ENCODE peak calls at places on chromosome 20, in six cellular contexts. Z is epithelial cell of esophagus, K is cardiac muscle cell, V is lower lobe of right lung, T is fibroblast of lung, A is BE2C. M is an unnamed sample.

GRCh38 chr20:4613718-4614620 is 107.7 kb upstream of the PRND start:
- DNase-seq in Z (peak; percentile 82), K (peak; percentile 91), V (no peak), T (peak; percentile 87), A (peak; percentile 38), M (peak; percentile 79)

GRCh38 chr20:23245553-23246128 is 105.0 kb upstream of the NXT1 start:
- DNase-seq in Z (peak; percentile 62), K (peak; percentile 65), V (peak; percentile 79), T (peak; percentile 38), A (no peak), M (no peak)

GRCh38 chr20:56409521-56409920 is 2.5 kb upstream of the CASS4 start:
- DNase-seq in Z (no peak), K (peak; percentile 98), V (no peak), T (no peak), A (no peak), M (no peak)

GRCh38 chr20:10565191-10565921 is 108.4 kb downstream of the JAG1 start:
- DNase-seq in Z (peak; percentile 80), K (peak; percentile 91), V (no peak), T (peak; percentile 88), A (no peak), M (no peak)

GRCh38 chr20:46168438-46168837 is 50.3 kb downstream of the CD40 start:
- DNase-seq in Z (no peak), K (no peak), V (no peak), T (no peak), A (no peak), M (no peak)

GRCh38 chr20:931401-931800 is 15.3 kb upstream of the ANGPT4 start:
- DNase-seq in Z (no peak), K (no peak), V (no peak), T (no peak), A (no peak), M (no peak)

GRCh38 chr20:61673152-61673551 is 392.5 kb downstream of the TAF4 start:
- DNase-seq in Z (no peak), K (no peak), V (peak; percentile 32), T (peak; percentile 3), A (no peak), M (no peak)

GRCh38 chr20:8811801-8812594 is 256.9 kb upstream of the PLCB4 start:
- DNase-seq in Z (no peak), K (no peak), V (no peak), T (no peak), A (no peak), M (no peak)

GRCh38 chr20:17525650-17526049 is 5.5 kb downstream of the BFSP1 start:
- DNase-seq in Z (peak; percentile 78), K (peak; percentile 47), V (no peak), T (peak; percentile 31), A (peak; percentile 34), M (no peak)

GRCh38 chr20:2118783-2119182 is 17.2 kb downstream of the STK35 start:
- DNase-seq in Z (peak; percentile 83), K (peak; percentile 32), V (no peak), T (peak; percentile 35), A (no peak), M (peak; percentile 52)

GRCh38 chr20:37980383-37980782 is 52.9 kb downstream of the TTI1 start:
- DNase-seq in Z (no peak), K (no peak), V (no peak), T (no peak), A (no peak), M (no peak)

GRCh38 chr20:1299522-1299921 is 29.4 kb downstream of the SDCBP2 start:
- DNase-seq in Z (no peak), K (no peak), V (no peak), T (no peak), A (no peak), M (peak; percentile 20)

GRCh38 chr20:4534315-4534714 is 187.4 kb upstream of the PRND start:
- DNase-seq in Z (no peak), K (no peak), V (no peak), T (no peak), A (no peak), M (no peak)

GRCh38 chr20:16459019-16459700 is 114.1 kb downstream of the KIF16B start:
- DNase-seq in Z (peak; percentile 67), K (peak; percentile 90), V (no peak), T (peak; percentile 87), A (peak; percentile 14), M (no peak)

GRCh38 chr20:5871720-5872410 is 78.5 kb downstream of the TRMT6 start:
- DNase-seq in Z (no peak), K (peak; percentile 4), V (no peak), T (no peak), A (peak; percentile 32), M (no peak)

GRCh38 chr20:2688041-2688591 is 4.5 kb upstream of the EBF4 start:
- DNase-seq in Z (peak; percentile 48), K (peak; percentile 79), V (peak; percentile 71), T (peak; percentile 16), A (peak; percentile 61), M (peak; percentile 86)

GRCh38 chr20:50817776-50818172 is 22.9 kb downstream of the BCAS4 start:
- DNase-seq in Z (no peak), K (no peak), V (no peak), T (no peak), A (no peak), M (peak; percentile 55)

GRCh38 chr20:50821994-50822393 is 27.1 kb downstream of the BCAS4 start:
- DNase-seq in Z (no peak), K (no peak), V (no peak), T (no peak), A (no peak), M (no peak)

GRCh38 chr20:50821257-50821921 is 26.5 kb downstream of the BCAS4 start:
- DNase-seq in Z (no peak), K (no peak), V (no peak), T (no peak), A (no peak), M (no peak)

GRCh38 chr20:50820515-50821256 is 25.8 kb downstream of the BCAS4 start:
- DNase-seq in Z (no peak), K (no peak), V (no peak), T (no peak), A (no peak), M (no peak)

GRCh38 chr20:50819344-50819743 is 24.5 kb downstream of the BCAS4 start:
- DNase-seq in Z (no peak), K (no peak), V (no peak), T (no peak), A (no peak), M (no peak)
- H3K4me3 ChIP-seq in Z (no peak overlapping the region), K (no peak overlapping the region), V (no peak overlapping the region), T (no peak overlapping the region), A (no peak overlapping the region), M (no peak overlapping the region)

DNA sequence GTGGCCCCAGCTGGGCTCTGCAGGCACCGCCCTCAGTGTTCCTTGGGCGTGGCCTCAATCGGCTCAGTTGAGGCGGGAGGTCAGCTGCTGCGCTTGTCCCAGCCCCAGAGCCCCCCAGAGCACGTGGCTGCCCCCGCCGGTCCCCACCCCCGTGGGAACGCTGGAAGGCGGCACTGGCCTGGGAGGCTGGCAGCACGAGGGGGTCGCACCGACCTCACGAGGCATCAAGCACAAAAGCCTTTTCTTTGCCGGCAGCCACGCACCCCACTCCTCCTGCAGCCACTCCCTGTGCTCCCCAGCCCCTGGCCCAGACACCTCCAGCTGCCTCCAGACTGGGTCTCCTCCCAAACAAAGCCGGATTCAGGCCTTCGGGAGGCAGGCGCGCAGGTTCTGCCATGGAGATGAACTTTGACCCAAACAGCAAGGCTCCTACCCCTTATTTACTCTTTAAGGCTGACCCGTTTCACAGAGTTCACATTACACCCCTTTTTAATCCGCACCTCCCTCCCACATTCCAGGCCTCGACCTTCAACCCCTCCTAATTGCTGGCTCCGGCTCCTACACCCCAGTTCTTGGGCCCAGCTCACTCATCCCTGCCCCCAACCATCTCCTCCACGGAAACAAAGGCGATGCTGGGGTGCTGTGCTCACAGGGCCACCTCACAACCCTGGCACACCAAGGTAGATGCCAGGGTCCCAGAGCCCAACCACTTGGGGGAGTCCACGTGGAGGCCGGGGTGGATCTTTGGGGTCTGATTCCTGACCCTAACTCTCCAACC is 111.7 kb downstream of the NOL4L start:
- DNase-seq in Z (no peak), K (no peak), V (no peak), T (no peak), A (peak; percentile 11), M (no peak)
- H3K4me3 ChIP-seq in Z (no peak overlapping the region), K (no peak overlapping the region), V (peak overlapping the region; percentile 46), T (peak overlapping the region; percentile 12), A (no peak overlapping the region), M (no peak overlapping the region)

GRCh38 chr20:20364747-20365558 is 3.0 kb upstream of the INSM1 start:
- DNase-seq in Z (no peak), K (no peak), V (no peak), T (no peak), A (no peak), M (no peak)
- H3K4me3 ChIP-seq in Z (no peak overlapping the region), K (no peak overlapping the region), V (no peak overlapping the region), T (no peak overlapping the region), A (no peak overlapping the region), M (no peak overlapping the region)

GRCh38 chr20:24734139-24734538 is 214.9 kb upstream of the CST7 start:
- DNase-seq in Z (no peak), K (no peak), V (no peak), T (no peak), A (no peak), M (no peak)
- H3K4me3 ChIP-seq in Z (no peak overlapping the region), K (no peak overlapping the region), V (no peak overlapping the region), T (no peak overlapping the region), A (no peak overlapping the region), M (no peak overlapping the region)

DNA sequence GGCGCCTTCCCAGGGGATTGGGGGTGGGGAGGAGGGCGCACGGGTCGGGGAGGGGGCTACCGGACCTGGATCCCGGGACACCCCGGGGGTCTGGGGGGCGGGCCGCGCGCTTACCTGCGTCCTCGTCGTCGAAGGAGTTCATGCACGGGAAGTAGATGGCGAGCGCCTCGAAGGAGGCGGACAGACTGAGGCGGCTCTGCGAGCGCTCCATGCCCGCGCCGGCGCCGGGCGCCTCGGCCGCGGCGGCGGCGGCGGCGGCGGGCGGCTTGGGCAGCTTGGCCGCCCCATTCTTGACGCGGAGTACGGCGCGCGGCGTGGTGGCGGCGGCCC is 320 bp downstream of the RIMS4 start:
- DNase-seq in Z (no peak), K (no peak), V (no peak), T (no peak), A (no peak), M (no peak)
- H3K4me3 ChIP-seq in Z (no peak overlapping the region), K (peak overlapping the region; percentile 49), V (peak overlapping the region; percentile 23), T (no peak overlapping the region), A (peak overlapping the region; percentile 56), M (no peak overlapping the region)

GRCh38 chr20:49674383-49675352 is 39.0 kb downstream of the B4GALT5 start:
- DNase-seq in Z (peak; percentile 59), K (peak; percentile 57), V (no peak), T (peak; percentile 88), A (no peak), M (no peak)

GRCh38 chr20:49671429-49671828 is 42.2 kb downstream of the B4GALT5 start:
- DNase-seq in Z (no peak), K (no peak), V (no peak), T (no peak), A (no peak), M (no peak)

GRCh38 chr20:49669601-49670189 is 44.0 kb downstream of the B4GALT5 start:
- DNase-seq in Z (no peak), K (no peak), V (no peak), T (no peak), A (no peak), M (peak; percentile 82)

GRCh38 chr20:49675368-49676151 is 38.1 kb downstream of the B4GALT5 start:
- DNase-seq in Z (peak; percentile 28), K (no peak), V (no peak), T (peak; percentile 66), A (no peak), M (no peak)

GRCh38 chr20:49672109-49672681 is 41.5 kb downstream of the B4GALT5 start:
- DNase-seq in Z (no peak), K (no peak), V (no peak), T (no peak), A (no peak), M (no peak)
- H3K4me3 ChIP-seq in Z (no peak overlapping the region), K (no peak overlapping the region), V (no peak overlapping the region), T (no peak overlapping the region), A (no peak overlapping the region), M (no peak overlapping the region)